ENCODE peak calls at places on chromosome 21, in ten cellular contexts. Y, X, P, F, O, D, R, U, L and Z are unnamed samples.

GRCh38 chr21:31158789-31159581 is 120.7 kb upstream of the KRTAP19-8 start:
- DNase-seq in P (no peak), X (no peak), Y (no peak), U (no peak), L (no peak), D (no peak), O (no peak), F (no peak), R (no peak), Z (no peak)

GRCh38 chr21:42632336-42632751 is 21.1 kb upstream of the PDE9A start:
- DNase-seq in R (no peak), P (no peak), L (no peak), O (peak; percentile 51), D (no peak), X (no peak), Y (no peak), U (no peak), F (no peak), Z (no peak)

GRCh38 chr21:35208810-35209517 is 159.9 kb upstream of the RUNX1 start:
- DNase-seq in Y (no peak), U (no peak), P (peak; percentile 62), R (no peak), L (no peak), X (no peak), D (no peak), O (no peak), F (no peak), Z (no peak)

GRCh38 chr21:37783016-37783415 is 133.2 kb downstream of the KCNJ6 start:
- DNase-seq in O (no peak), Y (peak; percentile 15), L (no peak), D (no peak), U (no peak), R (no peak), X (no peak), P (no peak), F (no peak), Z (no peak)

GRCh38 chr21:35427320-35428040 is 378.4 kb upstream of the RUNX1 start:
- DNase-seq in F (no peak), L (no peak), R (no peak), X (no peak), Y (no peak), P (no peak), D (no peak), O (no peak), U (peak; percentile 34), Z (no peak)

GRCh38 chr21:45330075-45330781 is 42.5 kb upstream of the POFUT2 start:
- DNase-seq in Y (peak; percentile 85), D (no peak), X (no peak), P (peak; percentile 99), F (no peak), R (no peak), U (no peak), O (peak; percentile 71), L (peak; percentile 49), Z (peak; percentile 94)

GRCh38 chr21:29184047-29184446 is 53.6 kb downstream of the MAP3K7CL start:
- DNase-seq in L (peak; percentile 18), D (no peak), F (no peak), X (no peak), O (no peak), Y (no peak), U (no peak), R (no peak), P (peak; percentile 34), Z (no peak)

GRCh38 chr21:33761104-33762036 is 119.1 kb downstream of the ITSN1 start:
- DNase-seq in O (no peak), Y (peak; percentile 97), U (peak; percentile 20), F (no peak), D (no peak), X (no peak), L (peak; percentile 31), P (peak; percentile 99), R (no peak), Z (no peak)

GRCh38 chr21:16022121-16022520 is 292.3 kb downstream of the USP25 start:
- DNase-seq in Y (no peak), P (no peak), O (no peak), R (no peak), F (no peak), D (no peak), L (no peak), U (no peak), X (no peak), Z (no peak)

GRCh38 chr21:39847877-39848276 is 19.4 kb upstream of the PCP4 start:
- DNase-seq in O (no peak), F (no peak), X (no peak), R (no peak), D (no peak), L (no peak), U (no peak), Y (no peak), P (no peak), Z (no peak)

GRCh38 chr21:41827951-41828883 is 50.9 kb downstream of the PRDM15 start:
- DNase-seq in D (no peak), X (no peak), P (peak; percentile 23), Y (peak; percentile 23), U (no peak), R (no peak), O (no peak), F (no peak), L (no peak), Z (no peak)

GRCh38 chr21:32604484-32604883 is 7.7 kb downstream of the CFAP298 start:
- DNase-seq in O (no peak), Y (no peak), D (no peak), X (no peak), R (no peak), P (no peak), U (no peak), F (no peak), L (no peak), Z (peak; percentile 50)

GRCh38 chr21:30444204-30444603 is 4.1 kb downstream of the KRTAP15-1 start:
- DNase-seq in P (no peak), D (no peak), O (no peak), X (no peak), L (no peak), F (no peak), U (no peak), R (no peak), Y (no peak), Z (no peak)

GRCh38 chr21:43702785-43703067 is 16.2 kb upstream of the PDXK start:
- DNase-seq in Y (peak; percentile 45), D (no peak), R (no peak), P (peak; percentile 49), X (no peak), L (no peak), O (no peak), F (no peak), U (no peak), Z (no peak)

GRCh38 chr21:45253180-45253579 is 34.5 kb downstream of the POFUT2 start:
- DNase-seq in Y (peak; percentile 75), X (no peak), F (no peak), P (peak; percentile 86), R (no peak), O (peak; percentile 26), U (no peak), D (no peak), L (no peak), Z (no peak)

GRCh38 chr21:20618878-20619277 is 379.3 kb upstream of the NCAM2 start:
- DNase-seq in P (no peak), F (no peak), R (no peak), U (no peak), X (no peak), Y (no peak), L (no peak), O (no peak), D (no peak), Z (no peak)

GRCh38 chr21:42744520-42745445 is 91.4 kb downstream of the PDE9A start:
- DNase-seq in F (no peak), P (no peak), Y (no peak), L (no peak), O (peak; percentile 47), X (no peak), D (no peak), U (no peak), R (no peak), Z (no peak)

GRCh38 chr21:29704719-29705118 is 235.1 kb downstream of the GRIK1 start:
- DNase-seq in X (no peak), Y (no peak), R (no peak), F (no peak), P (no peak), D (no peak), L (no peak), U (no peak), O (no peak), Z (no peak)

GRCh38 chr21:42674351-42674940 is 21.0 kb downstream of the PDE9A start:
- DNase-seq in P (no peak), X (peak; percentile 72), Y (no peak), D (no peak), R (no peak), U (no peak), O (no peak), L (no peak), F (no peak), Z (no peak)

GRCh38 chr21:43869486-43870325 is 4.7 kb downstream of the AGPAT3 start:
- DNase-seq in X (no peak), R (no peak), O (no peak), D (no peak), Y (no peak), L (no peak), U (no peak), F (no peak), P (no peak), Z (peak; percentile 58)

GRCh38 chr21:33541756-33542639 is at the start of gene GART:
- DNase-seq in X (peak; percentile 86), F (peak; percentile 81), U (peak; percentile 74), R (peak; percentile 74), Y (peak; percentile 90), D (peak; percentile 87), O (peak; percentile 84), L (peak; percentile 83), P (peak; percentile 86), Z (no peak)